ENCODE peak calls at places on chromosomes 3 and 15, in four cellular contexts. E is A549, D is glutamatergic neuron, P is BE2C. H is an unnamed sample.
A peak's percentile ranks its signal among the peaks of the same experiment; 100 is the strongest.

GRCh38 chr15:44726568-44727461 is 9.5 kb upstream of the TRIM69 start:
- DNase-seq in P (peak; percentile 50), E (peak; percentile 78), D (no peak), H (peak; percentile 66)

GRCh38 chr15:47762621-47763020 is 45.3 kb downstream of the SEMA6D start:
- DNase-seq in D (no peak), E (no peak), P (no peak), H (no peak)

GRCh38 chr3:99659032-99659431 is 20.6 kb downstream of the COL8A1 start:
- DNase-seq in P (no peak), E (peak; percentile 31), D (no peak), H (no peak)

GRCh38 chr3:196677929-196678328 is 34.1 kb downstream of the CEP19 start:
- DNase-seq in D (no peak), E (no peak), P (no peak), H (no peak)

GRCh38 chr3:99929409-99930139 is 111.9 kb downstream of the CMSS1 start:
- DNase-seq in E (no peak), D (no peak), P (no peak), H (no peak)

GRCh38 chr15:31822463-31822862 is 207.9 kb upstream of the CHRNA7 start:
- DNase-seq in D (no peak), E (no peak), P (no peak), H (no peak)

GRCh38 chr3:78887029-78887428 is 880.8 kb downstream of the ROBO1 start:
- DNase-seq in E (peak; percentile 41), P (no peak), D (no peak), H (no peak)

GRCh38 chr3:176974303-176974702 is 223.0 kb downstream of the TBL1XR1 start:
- DNase-seq in P (no peak), E (no peak), D (no peak), H (no peak)

GRCh38 chr15:39188314-39188713 is 392.6 kb upstream of the THBS1 start:
- DNase-seq in D (no peak), E (no peak), P (no peak), H (no peak)

GRCh38 chr15:28017423-28017924 is 81.6 kb downstream of the OCA2 start:
- DNase-seq in E (peak; percentile 19), P (peak; percentile 45), D (peak; percentile 50), H (no peak)

GRCh38 chr15:100900136-100900894 is 18.8 kb upstream of the LRRK1 start:
- DNase-seq in P (peak; percentile 33), D (no peak), E (no peak), H (no peak)

GRCh38 chr3:42095540-42095939 is 4.4 kb downstream of the TRAK1 start:
- DNase-seq in D (no peak), P (no peak), E (no peak), H (no peak)

GRCh38 chr3:31132132-31132769 is 237.8 kb upstream of the GADL1 start:
- DNase-seq in P (no peak), E (peak; percentile 37), D (no peak), H (no peak)

GRCh38 chr3:183897606-183898384 is 13.1 kb upstream of the PARL start:
- DNase-seq in D (no peak), E (no peak), P (no peak), H (no peak)

GRCh38 chr3:111246967-111247760 is 175.5 kb downstream of the NECTIN3 start:
- DNase-seq in P (no peak), E (peak; percentile 56), D (no peak), H (no peak)

GRCh38 chr3:15964605-15965061 is 166.9 kb upstream of the ANKRD28 start:
- DNase-seq in E (no peak), D (peak; percentile 34), P (no peak), H (no peak)

GRCh38 chr3:149955449-149955848 is 15.2 kb downstream of the PFN2 start:
- DNase-seq in D (no peak), E (no peak), P (no peak), H (no peak)

GRCh38 chr3:41521000-41521655 is 321.8 kb downstream of the CTNNB1 start:
- DNase-seq in D (no peak), E (no peak), P (no peak), H (no peak)

GRCh38 chr3:128794067-128794768 is 68.2 kb downstream of the RAB7A start:
- DNase-seq in P (no peak), E (peak; percentile 10), D (no peak), H (no peak)

DNA sequence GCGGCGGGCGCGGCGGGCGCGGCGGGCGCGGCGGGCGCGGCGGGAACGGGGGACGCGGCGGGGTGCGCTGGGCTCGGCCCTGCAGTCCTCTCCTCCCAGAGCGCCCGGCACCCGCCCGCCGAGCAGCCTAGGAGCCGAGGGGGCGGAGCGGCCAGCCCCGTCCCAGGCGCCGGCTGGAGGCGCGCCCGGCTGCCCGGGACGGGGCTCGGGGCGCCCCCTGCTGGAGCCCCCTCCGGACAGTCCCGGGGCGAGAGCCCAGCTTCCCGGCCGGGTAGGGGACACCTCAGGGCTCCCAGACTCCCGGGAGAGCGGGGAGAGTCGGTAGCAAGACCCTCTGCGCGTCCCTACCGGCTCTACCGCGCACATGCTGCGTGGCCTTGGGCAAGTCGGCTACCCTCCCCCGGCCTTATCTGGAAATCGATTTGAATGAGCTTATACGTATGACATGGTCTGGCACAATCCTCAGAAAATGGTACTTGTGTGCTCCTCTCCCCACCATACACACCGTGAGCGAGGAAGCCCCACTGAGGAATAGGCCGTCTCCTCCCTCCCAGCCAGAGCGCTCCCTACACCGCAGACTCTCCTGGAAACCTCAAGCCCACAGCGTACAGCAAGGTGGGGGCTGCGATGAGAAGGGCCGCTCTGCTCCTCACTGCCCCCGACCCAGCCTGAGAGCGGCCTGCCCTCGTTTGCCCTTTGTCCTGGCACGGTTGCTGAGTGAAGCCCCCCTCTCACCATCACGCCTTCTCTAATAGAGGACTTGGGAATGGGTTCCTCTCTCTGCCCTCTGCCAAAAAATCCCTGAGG is at the start of gene DAPK2:
- DNase-seq in D (peak; percentile 69), P (peak; percentile 80), E (peak; percentile 66), H (peak; percentile 93)
- TF ChIP-seq CTCF in D (peak; percentile 75), P (peak; percentile 65), E (peak; percentile 99), H (peak; percentile 76)

DNA sequence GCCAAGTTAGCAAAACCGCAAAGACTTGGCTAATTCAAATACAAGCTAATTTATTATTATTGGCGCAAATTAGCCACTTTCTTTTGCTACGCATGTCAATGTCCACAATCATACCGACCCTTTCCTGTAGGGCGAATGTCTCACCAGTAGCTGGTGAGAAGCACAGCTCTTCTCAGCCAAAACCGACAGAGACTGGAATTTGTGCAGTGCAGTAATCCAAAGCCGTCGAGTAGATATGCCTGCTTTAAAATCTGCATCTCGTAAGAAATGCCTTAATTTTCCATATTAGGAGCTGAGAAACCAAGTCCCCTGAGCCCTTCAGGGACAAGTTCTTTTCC is 614 bp upstream of the MINDY2 start:
- DNase-seq in E (no peak), P (no peak), D (no peak), H (peak; percentile 51)
- TF ChIP-seq CTCF in E (no peak), P (no peak), D (no peak), H (no peak)

DNA sequence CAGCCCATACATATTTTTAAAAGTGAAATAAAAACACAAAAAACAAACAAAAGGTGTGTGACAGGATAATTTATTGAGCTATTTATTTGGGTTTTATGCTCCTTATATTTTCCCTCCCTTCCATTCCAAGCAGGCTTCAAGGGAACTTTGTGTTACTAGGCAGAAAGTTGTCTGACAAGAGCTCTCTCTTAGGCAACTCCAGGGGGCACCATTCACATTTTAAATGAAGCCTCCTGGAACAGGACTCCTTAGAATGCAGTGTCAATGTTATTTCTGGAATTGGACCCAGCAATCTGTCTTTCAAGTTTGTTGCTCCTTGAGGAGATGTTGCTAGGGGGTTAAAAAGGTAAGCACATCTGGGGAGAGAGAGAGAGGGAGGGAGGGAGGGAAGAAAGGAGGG is 5.4 kb upstream of the RFX7 start:
- DNase-seq in E (peak; percentile 77), D (no peak), P (peak; percentile 19), H (no peak)
- TF ChIP-seq CTCF in E (peak; percentile 48), D (peak; percentile 34), P (peak; percentile 62), H (peak; percentile 48)

DNA sequence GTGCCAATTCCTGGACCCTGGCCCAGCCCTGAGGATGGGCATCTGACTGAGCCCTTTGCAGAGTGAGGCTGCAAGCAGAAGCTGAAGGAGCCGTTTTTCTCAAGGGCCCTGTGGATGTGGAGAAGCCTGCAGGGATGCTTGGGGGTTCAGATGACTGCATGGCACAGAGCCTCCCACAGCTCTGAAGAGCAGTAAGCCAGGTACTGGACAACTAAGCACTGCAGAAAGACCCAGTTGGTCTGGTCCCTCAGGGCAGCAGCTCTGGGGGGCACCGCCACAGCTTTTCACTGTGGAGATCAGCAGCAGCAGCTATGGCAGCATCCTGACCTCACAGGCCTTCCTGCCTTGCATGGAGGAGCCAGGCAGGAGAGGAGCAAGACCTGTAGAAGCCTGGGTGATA is 67.6 kb downstream of the CRYGS start:
- DNase-seq in E (no peak), D (no peak), P (no peak), H (no peak)
- TF ChIP-seq CTCF in E (no peak), D (no peak), P (no peak), H (no peak)

GRCh38 chr3:134447371-134447770 is 38.4 kb downstream of the ANAPC13 start:
- DNase-seq in E (no peak), P (no peak), D (no peak), H (no peak)

GRCh38 chr3:134448664-134449063 is 37.1 kb downstream of the ANAPC13 start:
- DNase-seq in E (no peak), P (no peak), D (no peak), H (no peak)

GRCh38 chr3:134446800-134447199 is 39.0 kb downstream of the ANAPC13 start:
- DNase-seq in P (no peak), D (no peak), E (no peak), H (no peak)

GRCh38 chr3:134449951-134450350 is 35.8 kb downstream of the ANAPC13 start:
- DNase-seq in D (no peak), E (no peak), P (no peak), H (no peak)

GRCh38 chr3:134449277-134449676 is 36.5 kb downstream of the ANAPC13 start:
- DNase-seq in D (no peak), P (peak; percentile 34), E (peak; percentile 58), H (no peak)
- TF ChIP-seq CTCF in D (no peak), P (peak; percentile 49), E (peak; percentile 21), H (peak; percentile 20)

DNA sequence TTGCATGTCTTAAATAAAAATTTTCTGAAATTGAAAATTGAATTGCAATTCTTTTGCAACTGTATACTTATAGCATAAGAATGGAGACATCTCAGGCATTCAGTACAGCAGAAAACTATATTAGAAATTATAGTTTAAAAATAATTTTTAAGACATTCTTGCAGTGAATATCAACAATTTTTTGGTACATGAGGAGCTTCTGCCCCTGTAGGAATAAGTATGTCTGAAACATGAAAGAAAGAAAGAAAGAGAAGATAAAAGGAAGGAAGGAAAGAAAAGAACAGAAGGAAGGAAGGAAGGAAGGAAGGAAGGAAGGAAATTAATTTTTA is 165.0 kb downstream of the GMNC start:
- DNase-seq in P (no peak), E (no peak), D (no peak), H (no peak)
- TF ChIP-seq CTCF in P (no peak), E (no peak), D (no peak), H (no peak)

H was measured in GM10248.